ENCODE peak calls at places on chromosomes 7 and 10, in six cellular contexts. J is activated CD4-positive, CD25-positive, alpha-beta regulatory T cell; I is CD8-positive, alpha-beta memory T cell; Y is endothelial cell; H is cardiac muscle cell; E is brain microvascular endothelial cell. V is an unnamed sample.

GRCh38 chr10:5546891-5547683 is 22.3 kb downstream of the CALML3 start:
- DNase-seq in J (no peak), I (no peak), Y (no peak), H (no peak), E (peak; percentile 52), V (no peak)

GRCh38 chr7:84447636-84448293 is 253.2 kb upstream of the SEMA3A start:
- DNase-seq in J (no peak), I (no peak), Y (no peak), H (no peak), E (no peak), V (no peak)

GRCh38 chr7:39691821-39692220 is 68.4 kb downstream of the RALA start:
- DNase-seq in J (no peak), I (no peak), Y (no peak), H (no peak), E (peak; percentile 28), V (peak; percentile 71)

GRCh38 chr10:46534828-46535524 is 21.5 kb downstream of the GPRIN2 start:
- DNase-seq in J (no peak), I (no peak), Y (no peak), H (no peak), E (no peak), V (no peak)

GRCh38 chr10:32746869-32747268 is 211.2 kb downstream of the ITGB1 start:
- DNase-seq in J (no peak), I (no peak), Y (no peak), H (no peak), E (no peak), V (no peak)

GRCh38 chr10:43201545-43202131 is 63.4 kb downstream of the CSGALNACT2 start:
- DNase-seq in J (no peak), I (no peak), Y (peak; percentile 2), H (no peak), E (no peak), V (no peak)

GRCh38 chr7:43847496-43847895 is 21.8 kb downstream of the MRPS24 start:
- DNase-seq in J (no peak), I (no peak), Y (no peak), H (no peak), E (no peak), V (no peak)

GRCh38 chr7:124208173-124208572 is 175.3 kb upstream of the TMEM229A start:
- DNase-seq in J (no peak), I (no peak), Y (no peak), H (no peak), E (no peak), V (no peak)

GRCh38 chr10:128047991-128048826 is 78.0 kb downstream of the MKI67 start:
- DNase-seq in J (no peak), I (no peak), Y (no peak), H (peak; percentile 93), E (peak; percentile 55), V (peak; percentile 64)

GRCh38 chr10:77247076-77247561 is 390.5 kb downstream of the KCNMA1 start:
- DNase-seq in J (no peak), I (no peak), Y (no peak), H (peak; percentile 91), E (peak; percentile 94), V (peak; percentile 82)

GRCh38 chr7:88312061-88312663 is 5.5 kb upstream of the STEAP4 start:
- DNase-seq in J (no peak), I (no peak), Y (no peak), H (peak; percentile 67), E (no peak), V (peak; percentile 50)

GRCh38 chr10:117663750-117664149 is 121.2 kb downstream of the EMX2 start:
- DNase-seq in J (no peak), I (no peak), Y (no peak), H (peak; percentile 68), E (peak; percentile 92), V (peak; percentile 66)

GRCh38 chr10:29915116-29915785 is 144.1 kb downstream of the JCAD start:
- DNase-seq in J (no peak), I (no peak), Y (no peak), H (no peak), E (no peak), V (peak; percentile 20)

GRCh38 chr10:105017116-105017515 is 376.0 kb downstream of the SORCS3 start:
- DNase-seq in J (no peak), I (no peak), Y (no peak), H (no peak), E (no peak), V (no peak)

GRCh38 chr10:128211064-128211504 is 84.9 kb upstream of the MKI67 start:
- DNase-seq in J (no peak), I (no peak), Y (no peak), H (no peak), E (no peak), V (no peak)

GRCh38 chr10:84108797-84109196 is 30.5 kb upstream of the GHITM start:
- DNase-seq in J (no peak), I (no peak), Y (no peak), H (no peak), E (no peak), V (no peak)

GRCh38 chr7:1758859-1759521 is 88.9 kb downstream of the ELFN1 start:
- DNase-seq in J (no peak), I (no peak), Y (no peak), H (no peak), E (no peak), V (no peak)

GRCh38 chr7:29783671-29784070 is 22.6 kb upstream of the WIPF3 start:
- DNase-seq in J (no peak), I (no peak), Y (no peak), H (no peak), E (no peak), V (no peak)

GRCh38 chr10:86357041-86357440 is 9.6 kb downstream of the GRID1 start:
- DNase-seq in J (no peak), I (no peak), Y (no peak), H (no peak), E (no peak), V (no peak)

V was measured in fibroblast of lung.